ENCODE peak calls at places on chromosome 4, in ten cellular contexts. One of them, this sample, is unnamed.
A peak's percentile ranks its signal among the peaks of the same experiment; 100 is the strongest.

GRCh38 chr4:11130195-11130975 is 298.3 kb downstream of the HS3ST1 start:
- DNase-seq in GF-D8: no peak
- DNase-seq in NCI-H510A: no peak
- DNase-seq in LoVo: no peak
- DNase-seq in hepatocyte: no peak
- DNase-seq in NCI-H1694: no peak
- DNase-seq in ascending aorta: no peak
- DNase-seq in AG08396: no peak
- DNase-seq in mesendoderm: peak; percentile 25
- DNase-seq in effector memory CD8-positive, alpha-beta T cell: no peak
- DNase-seq in this sample: peak; percentile 64

GRCh38 chr4:109930469-109930868 is 17.8 kb downstream of the EGF start:
- DNase-seq in ascending aorta: no peak
- DNase-seq in NCI-H510A: no peak
- DNase-seq in AG08396: no peak
- DNase-seq in NCI-H1694: no peak
- DNase-seq in mesendoderm: no peak
- DNase-seq in LoVo: no peak
- DNase-seq in GF-D8: no peak
- DNase-seq in effector memory CD8-positive, alpha-beta T cell: no peak
- DNase-seq in hepatocyte: no peak
- DNase-seq in this sample: no peak

GRCh38 chr4:110959041-110959643 is 336.3 kb upstream of the PITX2 start:
- DNase-seq in mesendoderm: no peak
- DNase-seq in hepatocyte: peak; percentile 23
- DNase-seq in effector memory CD8-positive, alpha-beta T cell: no peak
- DNase-seq in NCI-H1694: no peak
- DNase-seq in ascending aorta: no peak
- DNase-seq in LoVo: peak; percentile 42
- DNase-seq in AG08396: no peak
- DNase-seq in GF-D8: no peak
- DNase-seq in NCI-H510A: no peak
- DNase-seq in this sample: no peak

GRCh38 chr4:51880016-51880915 is 37.3 kb downstream of the DCUN1D4 start:
- DNase-seq in AG08396: no peak
- DNase-seq in NCI-H1694: no peak
- DNase-seq in hepatocyte: peak; percentile 43
- DNase-seq in NCI-H510A: no peak
- DNase-seq in effector memory CD8-positive, alpha-beta T cell: no peak
- DNase-seq in LoVo: no peak
- DNase-seq in mesendoderm: no peak
- DNase-seq in ascending aorta: no peak
- DNase-seq in GF-D8: no peak
- DNase-seq in this sample: no peak

GRCh38 chr4:106679063-106679462 is 310.5 kb upstream of the GIMD1 start:
- DNase-seq in AG08396: no peak
- DNase-seq in LoVo: no peak
- DNase-seq in hepatocyte: no peak
- DNase-seq in effector memory CD8-positive, alpha-beta T cell: no peak
- DNase-seq in ascending aorta: no peak
- DNase-seq in NCI-H1694: no peak
- DNase-seq in mesendoderm: no peak
- DNase-seq in NCI-H510A: no peak
- DNase-seq in GF-D8: no peak
- DNase-seq in this sample: no peak

GRCh38 chr4:168784786-168785461 is 225.1 kb downstream of the CBR4 start:
- DNase-seq in effector memory CD8-positive, alpha-beta T cell: no peak
- DNase-seq in NCI-H1694: no peak
- DNase-seq in NCI-H510A: no peak
- DNase-seq in hepatocyte: no peak
- DNase-seq in AG08396: no peak
- DNase-seq in LoVo: peak; percentile 75
- DNase-seq in mesendoderm: peak; percentile 34
- DNase-seq in ascending aorta: no peak
- DNase-seq in GF-D8: no peak
- DNase-seq in this sample: no peak

GRCh38 chr4:147407261-147408045 is 73.4 kb upstream of the EDNRA start:
- DNase-seq in ascending aorta: no peak
- DNase-seq in mesendoderm: peak; percentile 53
- DNase-seq in AG08396: no peak
- DNase-seq in NCI-H510A: no peak
- DNase-seq in hepatocyte: no peak
- DNase-seq in LoVo: no peak
- DNase-seq in effector memory CD8-positive, alpha-beta T cell: no peak
- DNase-seq in GF-D8: no peak
- DNase-seq in NCI-H1694: no peak
- DNase-seq in this sample: no peak

GRCh38 chr4:71187399-71188196 is 151.2 kb upstream of the SLC4A4 start:
- DNase-seq in NCI-H510A: no peak
- DNase-seq in NCI-H1694: no peak
- DNase-seq in hepatocyte: peak; percentile 37
- DNase-seq in LoVo: no peak
- DNase-seq in GF-D8: no peak
- DNase-seq in mesendoderm: peak; percentile 33
- DNase-seq in ascending aorta: no peak
- DNase-seq in effector memory CD8-positive, alpha-beta T cell: peak; percentile 7
- DNase-seq in AG08396: peak; percentile 68
- DNase-seq in this sample: peak; percentile 80

GRCh38 chr4:159292137-159292896 is 189.4 kb downstream of the RAPGEF2 start:
- DNase-seq in AG08396: no peak
- DNase-seq in mesendoderm: peak; percentile 86
- DNase-seq in NCI-H1694: no peak
- DNase-seq in NCI-H510A: no peak
- DNase-seq in LoVo: no peak
- DNase-seq in effector memory CD8-positive, alpha-beta T cell: no peak
- DNase-seq in ascending aorta: no peak
- DNase-seq in hepatocyte: no peak
- DNase-seq in GF-D8: no peak
- DNase-seq in this sample: no peak

GRCh38 chr4:80387390-80388283 is 52.1 kb downstream of the CFAP299 start:
- DNase-seq in mesendoderm: no peak
- DNase-seq in ascending aorta: no peak
- DNase-seq in hepatocyte: no peak
- DNase-seq in LoVo: no peak
- DNase-seq in AG08396: no peak
- DNase-seq in effector memory CD8-positive, alpha-beta T cell: no peak
- DNase-seq in NCI-H510A: no peak
- DNase-seq in NCI-H1694: no peak
- DNase-seq in GF-D8: no peak
- DNase-seq in this sample: no peak

GRCh38 chr4:103754844-103755243 is 35.1 kb upstream of the TACR3 start:
- DNase-seq in effector memory CD8-positive, alpha-beta T cell: no peak
- DNase-seq in mesendoderm: peak; percentile 11
- DNase-seq in ascending aorta: no peak
- DNase-seq in hepatocyte: peak; percentile 5
- DNase-seq in NCI-H510A: peak; percentile 27
- DNase-seq in NCI-H1694: no peak
- DNase-seq in GF-D8: no peak
- DNase-seq in AG08396: no peak
- DNase-seq in LoVo: no peak
- DNase-seq in this sample: peak; percentile 86

GRCh38 chr4:48575964-48576363 is 85.9 kb downstream of the ZAR1 start:
- DNase-seq in AG08396: peak; percentile 8
- DNase-seq in NCI-H1694: no peak
- DNase-seq in hepatocyte: no peak
- DNase-seq in mesendoderm: no peak
- DNase-seq in GF-D8: no peak
- DNase-seq in NCI-H510A: no peak
- DNase-seq in LoVo: no peak
- DNase-seq in ascending aorta: no peak
- DNase-seq in effector memory CD8-positive, alpha-beta T cell: no peak
- DNase-seq in this sample: no peak

GRCh38 chr4:26127851-26128337 is 192.9 kb upstream of the RBPJ start:
- DNase-seq in NCI-H510A: no peak
- DNase-seq in LoVo: peak; percentile 70
- DNase-seq in GF-D8: no peak
- DNase-seq in effector memory CD8-positive, alpha-beta T cell: no peak
- DNase-seq in ascending aorta: no peak
- DNase-seq in AG08396: no peak
- DNase-seq in NCI-H1694: no peak
- DNase-seq in hepatocyte: no peak
- DNase-seq in mesendoderm: no peak
- DNase-seq in this sample: peak; percentile 93

GRCh38 chr4:57110635-57111546 is 706 bp upstream of the IGFBP7 start:
- DNase-seq in GF-D8: peak; percentile 94
- DNase-seq in mesendoderm: peak; percentile 76
- DNase-seq in effector memory CD8-positive, alpha-beta T cell: no peak
- DNase-seq in ascending aorta: no peak
- DNase-seq in LoVo: no peak
- DNase-seq in NCI-H510A: no peak
- DNase-seq in NCI-H1694: no peak
- DNase-seq in hepatocyte: peak; percentile 29
- DNase-seq in AG08396: peak; percentile 56
- DNase-seq in this sample: peak; percentile 23

GRCh38 chr4:37392540-37393255 is 148.2 kb downstream of the NWD2 start:
- DNase-seq in GF-D8: no peak
- DNase-seq in hepatocyte: peak; percentile 16
- DNase-seq in LoVo: no peak
- DNase-seq in NCI-H510A: no peak
- DNase-seq in effector memory CD8-positive, alpha-beta T cell: no peak
- DNase-seq in AG08396: no peak
- DNase-seq in NCI-H1694: no peak
- DNase-seq in mesendoderm: peak; percentile 26
- DNase-seq in ascending aorta: no peak
- DNase-seq in this sample: peak; percentile 51

GRCh38 chr4:139015948-139016451 is 419 bp downstream of the NOCT start:
- DNase-seq in GF-D8: peak; percentile 22
- DNase-seq in LoVo: peak; percentile 24
- DNase-seq in mesendoderm: peak; percentile 53
- DNase-seq in AG08396: peak; percentile 25
- DNase-seq in NCI-H510A: no peak
- DNase-seq in effector memory CD8-positive, alpha-beta T cell: no peak
- DNase-seq in NCI-H1694: peak; percentile 3
- DNase-seq in ascending aorta: no peak
- DNase-seq in hepatocyte: peak; percentile 67
- DNase-seq in this sample: no peak

GRCh38 chr4:73006286-73006990 is 63.1 kb downstream of the COX18 start:
- DNase-seq in NCI-H1694: no peak
- DNase-seq in NCI-H510A: no peak
- DNase-seq in AG08396: no peak
- DNase-seq in mesendoderm: no peak
- DNase-seq in LoVo: no peak
- DNase-seq in GF-D8: no peak
- DNase-seq in ascending aorta: no peak
- DNase-seq in hepatocyte: no peak
- DNase-seq in effector memory CD8-positive, alpha-beta T cell: no peak
- DNase-seq in this sample: no peak